ENCODE peak calls at places on chromosomes 12 and 14, in eight cellular contexts. S is T-helper 2 cell; T is germinal center; M is AG09309; V is stimulated activated CD4-positive, alpha-beta T cell treated with anti-CD3 and anti-CD28 coated beads, TNF-alpha, amount 100 ng/mL, for 1 hour; I is T-helper 1 cell; R is upper lobe of right lung; P is glutamatergic neuron. G is an unnamed sample.

GRCh38 chr12:1373887-1374286 is 220.5 kb downstream of the FBXL14 start:
- DNase-seq in P (no peak), V (no peak), T (no peak), R (no peak), I (no peak), M (peak), S (no peak), G (no peak)

GRCh38 chr14:68983210-68983609 is 4.1 kb upstream of the ACTN1 start:
- DNase-seq in S (no peak), M (no peak), T (no peak), P (no peak), I (no peak), V (no peak), R (no peak), G (no peak)

GRCh38 chr14:21039059-21039422 is 3.1 kb upstream of the RNASE7 start:
- DNase-seq in M (no peak), I (no peak), V (no peak), R (peak), S (no peak), P (peak), T (no peak), G (no peak)

GRCh38 chr12:15837141-15837781 is 44.9 kb upstream of the STRAP start:
- DNase-seq in T (no peak), P (no peak), M (peak), S (no peak), I (no peak), R (no peak), V (no peak), G (no peak)

GRCh38 chr12:132502149-132502881 is 12.4 kb downstream of the FBRSL1 start:
- DNase-seq in T (peak), I (no peak), P (no peak), R (no peak), M (no peak), S (no peak), V (no peak), G (no peak)

GRCh38 chr12:106455100-106455499 is 97.6 kb downstream of the POLR3B start:
- DNase-seq in V (no peak), R (no peak), S (no peak), T (no peak), M (no peak), P (no peak), I (no peak), G (peak)

GRCh38 chr14:28243600-28243999 is 523.0 kb upstream of the FOXG1 start:
- DNase-seq in R (no peak), M (no peak), T (no peak), I (no peak), P (no peak), V (no peak), S (no peak), G (no peak)

GRCh38 chr12:101876861-101877815 is at the start of gene DRAM1:
- DNase-seq in S (peak), I (peak), V (peak), M (peak), P (peak), R (peak), T (peak), G (peak)

GRCh38 chr12:8080131-8080530 is 1.9 kb upstream of the NECAP1 start:
- DNase-seq in S (no peak), R (no peak), V (no peak), P (no peak), T (no peak), M (no peak), I (no peak), G (no peak)

GRCh38 chr12:13718271-13718670 is 263.1 kb downstream of the GRIN2B start:
- DNase-seq in R (no peak), M (no peak), V (no peak), T (no peak), I (no peak), P (no peak), S (no peak), G (no peak)

GRCh38 chr12:110661337-110661972 is 27.5 kb downstream of the HVCN1 start:
- DNase-seq in M (no peak), T (peak), V (no peak), R (peak), S (no peak), P (no peak), I (no peak), G (peak)

GRCh38 chr14:52043690-52044089 is 25.2 kb downstream of the NID2 start:
- DNase-seq in I (no peak), R (no peak), P (peak), S (peak), V (no peak), M (no peak), T (peak), G (no peak)

GRCh38 chr14:104436047-104436531 is 143.5 kb upstream of the C14orf180 start:
- DNase-seq in I (no peak), M (no peak), T (no peak), R (peak), V (no peak), P (no peak), S (no peak), G (peak)

GRCh38 chr12:119157528-119157927 is 21.2 kb upstream of the HSPB8 start:
- DNase-seq in T (no peak), P (no peak), I (no peak), S (no peak), M (no peak), V (no peak), R (peak), G (no peak)

G was measured in GM13977.